ENCODE peak calls at places on chromosomes 1 and 21, in four cellular contexts. Y, A, T and N are unnamed samples.

GRCh38 chr1:48007044-48007443 is 9.9 kb upstream of the TRABD2B start:
- DNase-seq in T (no peak), Y (no peak), A (no peak), N (no peak)

GRCh38 chr1:205974712-205975111 is 28.5 kb downstream of the RAB7B start:
- DNase-seq in A (no peak), Y (no peak), T (no peak), N (no peak)

GRCh38 chr1:54127594-54127993 is 25.2 kb downstream of the CDCP2 start:
- DNase-seq in Y (no peak), A (no peak), T (no peak), N (no peak)

GRCh38 chr1:208110296-208110695 is 133.9 kb downstream of the PLXNA2 start:
- DNase-seq in A (no peak), Y (no peak), T (no peak), N (no peak)

GRCh38 chr1:47578026-47578861 is 140.4 kb downstream of the FOXD2 start:
- DNase-seq in T (no peak), Y (peak), A (no peak), N (no peak)

GRCh38 chr1:94773931-94774422 is 46.2 kb upstream of the SLC44A3 start:
- DNase-seq in Y (peak), T (no peak), A (no peak), N (peak)

GRCh38 chr1:97563926-97564325 is 356.9 kb downstream of the DPYD start:
- DNase-seq in A (no peak), T (no peak), Y (no peak), N (no peak)

GRCh38 chr1:7550261-7550850 is 220.7 kb upstream of the VAMP3 start:
- DNase-seq in A (no peak), Y (no peak), T (no peak), N (peak)

GRCh38 chr1:168421399-168422004 is 122.3 kb downstream of the XCL2 start:
- DNase-seq in A (no peak), T (no peak), Y (no peak), N (no peak)

GRCh38 chr21:41429305-41429704 is 3.3 kb downstream of the MX1 start:
- DNase-seq in T (no peak), Y (no peak), A (no peak), N (no peak)